ENCODE peak calls at places on chromosomes 11 and 22, in seven cellular contexts. One of them, this sample, is unnamed.

GRCh38 chr11:21007297-21007696 is 337.9 kb downstream of the NELL1 start:
- DNase-seq in trophoblast cell: peak
- DNase-seq in neuronal stem cell: no peak
- DNase-seq in mesenchymal stem cell: no peak
- DNase-seq in mesendoderm: peak
- DNase-seq in H9: peak
- DNase-seq in IMR-90: no peak
- DNase-seq in this sample: no peak

GRCh38 chr22:46338636-46339035 is 3.1 kb downstream of the TRMU start:
- DNase-seq in mesenchymal stem cell: no peak
- DNase-seq in mesendoderm: no peak
- DNase-seq in H9: no peak
- DNase-seq in trophoblast cell: no peak
- DNase-seq in IMR-90: no peak
- DNase-seq in neuronal stem cell: no peak
- DNase-seq in this sample: no peak

GRCh38 chr11:3873712-3874349 is 18.4 kb downstream of the STIM1 start:
- DNase-seq in IMR-90: no peak
- DNase-seq in mesenchymal stem cell: no peak
- DNase-seq in H9: no peak
- DNase-seq in trophoblast cell: no peak
- DNase-seq in mesendoderm: no peak
- DNase-seq in neuronal stem cell: no peak
- DNase-seq in this sample: no peak

GRCh38 chr11:69310934-69311766 is 17.2 kb downstream of the MYEOV start:
- DNase-seq in H9: no peak
- DNase-seq in mesenchymal stem cell: no peak
- DNase-seq in mesendoderm: no peak
- DNase-seq in neuronal stem cell: no peak
- DNase-seq in IMR-90: no peak
- DNase-seq in trophoblast cell: no peak
- DNase-seq in this sample: no peak

GRCh38 chr11:61021661-61022212 is 50.3 kb downstream of the CD6 start:
- DNase-seq in IMR-90: no peak
- DNase-seq in mesendoderm: peak
- DNase-seq in H9: peak
- DNase-seq in trophoblast cell: peak
- DNase-seq in neuronal stem cell: no peak
- DNase-seq in mesenchymal stem cell: no peak
- DNase-seq in this sample: peak

GRCh38 chr11:12361650-12362049 is 15.7 kb upstream of the PARVA start:
- DNase-seq in trophoblast cell: no peak
- DNase-seq in neuronal stem cell: no peak
- DNase-seq in mesenchymal stem cell: no peak
- DNase-seq in H9: no peak
- DNase-seq in IMR-90: peak
- DNase-seq in mesendoderm: no peak
- DNase-seq in this sample: no peak

GRCh38 chr22:21948390-21948789 is 4.3 kb downstream of the PPM1F start:
- DNase-seq in neuronal stem cell: no peak
- DNase-seq in mesenchymal stem cell: no peak
- DNase-seq in mesendoderm: no peak
- DNase-seq in IMR-90: no peak
- DNase-seq in H9: no peak
- DNase-seq in trophoblast cell: no peak
- DNase-seq in this sample: no peak

GRCh38 chr11:64018310-64018709 is 17.4 kb upstream of the FLRT1 start:
- DNase-seq in mesendoderm: no peak
- DNase-seq in mesenchymal stem cell: no peak
- DNase-seq in H9: no peak
- DNase-seq in trophoblast cell: no peak
- DNase-seq in neuronal stem cell: no peak
- DNase-seq in IMR-90: no peak
- DNase-seq in this sample: no peak

GRCh38 chr22:17707526-17707925 is 66.7 kb downstream of the BID start:
- DNase-seq in neuronal stem cell: no peak
- DNase-seq in IMR-90: no peak
- DNase-seq in H9: no peak
- DNase-seq in mesenchymal stem cell: peak
- DNase-seq in trophoblast cell: no peak
- DNase-seq in mesendoderm: no peak
- DNase-seq in this sample: no peak

GRCh38 chr11:99773646-99774045 is 752.9 kb downstream of the CNTN5 start:
- DNase-seq in mesenchymal stem cell: peak
- DNase-seq in mesendoderm: peak
- DNase-seq in H9: no peak
- DNase-seq in IMR-90: peak
- DNase-seq in trophoblast cell: no peak
- DNase-seq in neuronal stem cell: no peak
- DNase-seq in this sample: no peak

GRCh38 chr11:28228196-28228595 is 120.0 kb downstream of the METTL15 start:
- DNase-seq in H9: no peak
- DNase-seq in trophoblast cell: no peak
- DNase-seq in neuronal stem cell: no peak
- DNase-seq in mesenchymal stem cell: no peak
- DNase-seq in mesendoderm: no peak
- DNase-seq in IMR-90: peak
- DNase-seq in this sample: no peak

DNA sequence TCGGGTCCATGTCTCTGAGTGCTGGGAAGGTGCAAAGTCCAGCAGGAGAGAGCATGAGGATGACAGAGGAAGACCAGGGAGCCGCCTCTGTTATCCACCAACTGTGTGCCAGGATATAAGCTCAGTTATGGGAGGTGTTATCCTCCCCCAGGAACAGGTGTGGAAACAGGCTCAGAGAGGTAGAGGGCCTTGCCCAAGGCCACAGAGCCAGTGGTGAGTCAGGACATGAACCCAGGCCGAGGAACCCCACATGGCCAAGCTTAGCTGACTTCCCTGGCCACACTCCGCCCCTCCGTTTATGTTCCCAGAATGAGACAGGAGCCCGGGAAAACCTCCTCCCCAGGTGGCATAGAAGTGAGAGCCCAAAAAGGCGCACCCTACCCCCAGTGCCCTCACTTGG is 50.3 kb downstream of the ISX start:
- DNase-seq in H9: no peak
- DNase-seq in mesenchymal stem cell: no peak
- DNase-seq in trophoblast cell: no peak
- DNase-seq in mesendoderm: no peak
- DNase-seq in neuronal stem cell: no peak
- DNase-seq in IMR-90: no peak
- DNase-seq in this sample: no peak
- H2BK120ac ChIP-seq in H9: no peak
- H2BK120ac ChIP-seq in mesenchymal stem cell: no peak
- H2BK120ac ChIP-seq in trophoblast cell: no peak
- H2BK120ac ChIP-seq in mesendoderm: no peak
- H2BK120ac ChIP-seq in neuronal stem cell: no peak
- H2BK120ac ChIP-seq in IMR-90: no peak
- H2BK120ac ChIP-seq in this sample: no peak

DNA sequence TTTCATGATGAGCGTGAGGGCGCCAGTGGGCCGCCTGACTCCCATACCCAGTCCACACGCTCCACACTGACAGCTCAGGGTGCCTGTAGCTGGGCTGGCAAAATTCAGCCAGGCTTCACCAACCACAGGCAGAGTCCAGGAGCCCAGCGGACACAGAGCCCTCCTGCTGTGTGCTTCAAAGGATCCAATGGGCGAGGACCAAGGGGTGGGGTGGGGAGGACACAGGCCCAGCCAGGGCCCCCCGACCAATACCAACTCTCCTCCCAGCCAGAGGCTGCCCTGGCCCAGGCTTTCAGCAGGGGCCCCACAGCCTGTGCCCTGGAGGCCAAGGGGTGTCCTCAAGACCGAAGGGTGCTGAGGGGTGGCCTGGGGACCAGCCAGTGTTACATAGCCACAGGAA is 336.1 kb downstream of the CTTN start:
- DNase-seq in mesendoderm: no peak
- DNase-seq in mesenchymal stem cell: no peak
- DNase-seq in H9: no peak
- DNase-seq in neuronal stem cell: no peak
- DNase-seq in IMR-90: no peak
- DNase-seq in trophoblast cell: no peak
- DNase-seq in this sample: no peak
- H3K4ac ChIP-seq in mesendoderm: no peak
- H3K4ac ChIP-seq in mesenchymal stem cell: no peak
- H3K4ac ChIP-seq in H9: no peak
- H3K4ac ChIP-seq in neuronal stem cell: no peak
- H3K4ac ChIP-seq in IMR-90: no peak
- H3K4ac ChIP-seq in trophoblast cell: no peak
- H3K4ac ChIP-seq in this sample: no peak

DNA sequence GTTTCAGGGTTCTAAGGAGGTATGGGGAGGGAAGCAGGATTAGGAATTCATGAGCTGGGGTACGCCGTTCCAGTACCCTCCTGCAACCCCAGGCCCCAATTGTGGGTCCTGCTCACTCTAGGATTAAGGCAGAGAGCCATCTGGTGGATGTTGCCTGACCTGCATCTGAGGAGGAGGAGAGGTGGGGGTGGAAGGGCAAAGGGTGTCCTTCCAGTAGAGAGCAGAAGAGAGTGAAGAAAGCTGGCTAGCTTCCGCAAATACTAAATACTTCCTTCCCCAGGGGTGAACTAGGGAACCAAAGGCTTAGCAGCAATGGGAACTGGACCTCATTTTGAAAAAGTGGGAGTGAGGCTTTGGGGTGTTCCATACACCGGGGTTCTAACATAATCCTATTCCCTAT is 10.6 kb downstream of the LRRC51 start:
- DNase-seq in mesenchymal stem cell: peak
- DNase-seq in mesendoderm: peak
- DNase-seq in trophoblast cell: peak
- DNase-seq in IMR-90: peak
- DNase-seq in neuronal stem cell: peak
- DNase-seq in H9: peak
- DNase-seq in this sample: peak
- H2BK120ac ChIP-seq in mesenchymal stem cell: no peak
- H2BK120ac ChIP-seq in mesendoderm: no peak
- H2BK120ac ChIP-seq in trophoblast cell: no peak
- H2BK120ac ChIP-seq in IMR-90: no peak
- H2BK120ac ChIP-seq in neuronal stem cell: no peak
- H2BK120ac ChIP-seq in H9: no peak
- H2BK120ac ChIP-seq in this sample: no peak

DNA sequence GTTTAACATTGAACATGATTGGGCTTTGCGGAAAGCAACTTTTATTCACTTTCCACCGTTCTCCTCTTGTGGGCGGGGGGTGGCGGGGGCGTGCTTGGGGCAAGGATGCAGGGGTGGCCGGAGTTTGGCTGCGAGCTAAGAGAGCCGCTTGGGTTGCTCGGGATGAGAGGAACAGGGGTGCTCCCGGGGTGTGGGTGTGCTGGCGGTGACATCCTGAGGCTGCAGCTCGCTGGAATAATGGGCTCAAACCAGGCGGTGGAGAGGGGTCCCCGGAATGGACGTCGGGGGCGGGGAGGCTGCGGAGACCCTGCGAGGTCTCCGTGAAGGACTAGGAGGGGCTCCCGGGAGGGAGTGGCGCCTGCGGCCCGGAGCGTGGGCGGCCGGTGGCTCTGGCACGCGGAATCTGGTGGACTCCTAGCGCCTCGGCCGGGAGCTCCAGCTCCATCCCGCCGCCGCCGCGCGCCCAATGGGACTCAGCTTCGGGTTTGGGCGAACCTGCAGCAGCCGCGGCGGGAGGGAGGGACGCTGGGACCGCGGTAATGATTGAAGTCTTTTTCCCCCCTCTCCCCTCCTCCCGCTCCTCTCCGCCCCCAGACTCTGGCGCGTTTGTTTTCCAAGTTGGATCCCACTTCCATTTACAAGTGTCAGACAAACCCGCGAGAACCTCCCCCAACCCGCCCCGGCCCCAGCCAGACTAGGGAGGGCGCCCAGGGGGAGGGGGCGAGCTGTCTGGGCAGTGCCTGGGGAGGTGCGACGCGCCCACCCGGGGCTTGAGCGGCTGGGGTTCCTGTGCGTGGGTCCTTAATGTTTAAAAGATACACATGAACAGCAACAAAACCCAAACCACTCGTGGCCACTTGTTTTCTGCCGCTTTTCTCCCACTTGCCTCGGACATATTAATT is 2.0 kb downstream of the FAT3 start:
- DNase-seq in H9: peak
- DNase-seq in neuronal stem cell: peak
- DNase-seq in mesenchymal stem cell: no peak
- DNase-seq in mesendoderm: peak
- DNase-seq in trophoblast cell: no peak
- DNase-seq in IMR-90: no peak
- DNase-seq in this sample: peak
- H3K4ac ChIP-seq in H9: no peak
- H3K4ac ChIP-seq in neuronal stem cell: no peak
- H3K4ac ChIP-seq in mesenchymal stem cell: no peak
- H3K4ac ChIP-seq in mesendoderm: peak
- H3K4ac ChIP-seq in trophoblast cell: no peak
- H3K4ac ChIP-seq in IMR-90: no peak
- H3K4ac ChIP-seq in this sample: no peak

DNA sequence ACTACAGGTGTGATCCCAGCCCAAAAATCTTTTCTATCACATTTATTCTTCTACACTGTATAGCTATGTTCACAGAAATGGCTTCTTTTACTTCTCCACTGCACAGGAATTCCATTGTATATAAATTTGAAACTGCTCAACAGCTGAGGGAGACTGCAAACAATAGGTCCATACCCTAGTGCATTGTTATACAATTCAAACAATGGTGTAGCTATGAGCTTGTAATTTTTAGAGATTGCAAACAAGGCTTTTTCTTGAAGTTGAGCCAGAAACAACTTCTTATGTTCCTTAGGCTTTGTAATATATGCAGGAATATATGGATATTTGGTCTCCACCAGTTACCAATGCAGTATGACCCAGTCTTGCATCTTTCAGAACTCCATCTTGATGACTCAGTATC is 19.5 kb upstream of the SIK3 start:
- DNase-seq in mesendoderm: no peak
- DNase-seq in IMR-90: no peak
- DNase-seq in trophoblast cell: no peak
- DNase-seq in H9: no peak
- DNase-seq in neuronal stem cell: no peak
- DNase-seq in mesenchymal stem cell: no peak
- DNase-seq in this sample: no peak
- H2BK120ac ChIP-seq in mesendoderm: no peak
- H2BK120ac ChIP-seq in IMR-90: no peak
- H2BK120ac ChIP-seq in trophoblast cell: no peak
- H2BK120ac ChIP-seq in H9: no peak
- H2BK120ac ChIP-seq in neuronal stem cell: no peak
- H2BK120ac ChIP-seq in mesenchymal stem cell: no peak
- H2BK120ac ChIP-seq in this sample: no peak

This sample was measured in H1.